ENCODE peak calls at places on chromosomes 12 and 14, in ten cellular contexts. W is T-cell; C is CD8-positive, alpha-beta memory T cell; K is OCI-M1; E is lung; A is stimulated activated CD4-positive, alpha-beta T cell treated with anti-CD3 and anti-CD28 coated beads, Interleukin-1b, Interleukin-23, amount 100 ng/mL, for 48 hours; M is AG20443; Y is left ventricle myocardium inferior; P is AG04449; D is progenitor cell of endocrine pancreas. H is an unnamed sample.

GRCh38 chr14:54570651-54571415 is 3.9 kb downstream of the SAMD4A start:
- DNase-seq in W (no peak), C (no peak), K (no peak), E (no peak), A (no peak), M (peak; percentile 52), Y (no peak), P (no peak), D (no peak), H (no peak)

GRCh38 chr12:18942669-18943068 is 186.9 kb upstream of the PLEKHA5 start:
- DNase-seq in W (no peak), C (no peak), K (no peak), E (no peak), A (no peak), M (no peak), Y (no peak), P (no peak), D (no peak), H (no peak)

GRCh38 chr14:100285913-100286400 is 20.3 kb downstream of the SLC25A29 start:
- DNase-seq in W (no peak), C (no peak), K (no peak), E (no peak), A (no peak), M (no peak), Y (no peak), P (no peak), D (no peak), H (no peak)

GRCh38 chr12:23204933-23205778 is 580.2 kb downstream of the ETNK1 start:
- DNase-seq in W (no peak), C (no peak), K (peak; percentile 70), E (no peak), A (no peak), M (peak; percentile 65), Y (no peak), P (peak; percentile 2), D (no peak), H (peak; percentile 4)

GRCh38 chr12:40745386-40745785 is 53.1 kb downstream of the CNTN1 start:
- DNase-seq in W (no peak), C (no peak), K (peak; percentile 37), E (no peak), A (no peak), M (no peak), Y (no peak), P (no peak), D (no peak), H (no peak)

GRCh38 chr12:6056406-6057211 is 67.9 kb downstream of the VWF start:
- DNase-seq in W (peak; percentile 39), C (no peak), K (no peak), E (no peak), A (peak; percentile 18), M (no peak), Y (no peak), P (no peak), D (no peak), H (no peak)

GRCh38 chr14:93040443-93040842 is 75.3 kb downstream of the ITPK1 start:
- DNase-seq in W (no peak), C (no peak), K (no peak), E (no peak), A (no peak), M (no peak), Y (peak; percentile 60), P (no peak), D (no peak), H (no peak)

GRCh38 chr12:44389038-44389437 is 487.1 kb downstream of the NELL2 start:
- DNase-seq in W (no peak), C (no peak), K (no peak), E (no peak), A (no peak), M (no peak), Y (no peak), P (no peak), D (no peak), H (no peak)

GRCh38 chr12:68962855-68963455 is 30.0 kb upstream of the CPM start:
- DNase-seq in W (no peak), C (no peak), K (no peak), E (no peak), A (no peak), M (no peak), Y (no peak), P (peak; percentile 7), D (no peak), H (no peak)

GRCh38 chr14:101008631-101009336 is 105.3 kb upstream of the RTL1 start:
- DNase-seq in W (no peak), C (no peak), K (no peak), E (no peak), A (no peak), M (peak; percentile 11), Y (no peak), P (no peak), D (no peak), H (no peak)

GRCh38 chr12:25692115-25693035 is 139.3 kb upstream of the LMNTD1 start:
- DNase-seq in W (no peak), C (no peak), K (peak; percentile 96), E (no peak), A (no peak), M (peak; percentile 78), Y (no peak), P (peak; percentile 29), D (no peak), H (no peak)

GRCh38 chr14:75832621-75833297 is 149.0 kb downstream of the TGFB3 start:
- DNase-seq in W (no peak), C (no peak), K (peak; percentile 61), E (no peak), A (no peak), M (no peak), Y (no peak), P (no peak), D (no peak), H (no peak)

GRCh38 chr12:49909826-49910225 is 6.1 kb upstream of the FAIM2 start:
- DNase-seq in W (no peak), C (no peak), K (no peak), E (peak; percentile 61), A (no peak), M (no peak), Y (no peak), P (no peak), D (no peak), H (no peak)

GRCh38 chr12:54961190-54961589 is 23.4 kb downstream of the TESPA1 start:
- DNase-seq in W (no peak), C (no peak), K (no peak), E (no peak), A (no peak), M (no peak), Y (no peak), P (no peak), D (no peak), H (no peak)

GRCh38 chr14:72638021-72638420 is 255.9 kb downstream of the DPF3 start:
- DNase-seq in W (no peak), C (no peak), K (no peak), E (no peak), A (no peak), M (peak; percentile 87), Y (no peak), P (peak; percentile 68), D (no peak), H (no peak)

GRCh38 chr12:116099664-116100432 is 177.6 kb downstream of the MED13L start:
- DNase-seq in W (no peak), C (no peak), K (no peak), E (no peak), A (no peak), M (no peak), Y (no peak), P (no peak), D (no peak), H (no peak)

GRCh38 chr12:114119316-114119715 is 153.2 kb upstream of the RBM19 start:
- DNase-seq in W (no peak), C (no peak), K (no peak), E (no peak), A (no peak), M (no peak), Y (no peak), P (no peak), D (no peak), H (no peak)

GRCh38 chr12:52139579-52140062 is 52.2 kb downstream of the KRT80 start:
- DNase-seq in W (no peak), C (no peak), K (peak; percentile 21), E (no peak), A (peak; percentile 24), M (peak; percentile 60), Y (no peak), P (no peak), D (peak; percentile 48), H (no peak)

GRCh38 chr12:16524378-16524777 is 81.6 kb downstream of the LMO3 start:
- DNase-seq in W (no peak), C (no peak), K (peak; percentile 31), E (no peak), A (no peak), M (no peak), Y (no peak), P (no peak), D (no peak), H (no peak)

GRCh38 chr12:47067778-47068431 is 11.5 kb upstream of the PCED1B start:
- DNase-seq in W (no peak), C (no peak), K (no peak), E (no peak), A (no peak), M (no peak), Y (no peak), P (no peak), D (no peak), H (no peak)

GRCh38 chr12:52575256-52575655 is 1.6 kb upstream of the KRT74 start:
- DNase-seq in W (no peak), C (no peak), K (no peak), E (no peak), A (no peak), M (no peak), Y (no peak), P (no peak), D (no peak), H (no peak)

GRCh38 chr12:19688489-19688888 is 249.2 kb downstream of the AEBP2 start:
- DNase-seq in W (no peak), C (no peak), K (no peak), E (no peak), A (no peak), M (no peak), Y (no peak), P (no peak), D (no peak), H (no peak)

GRCh38 chr12:43281563-43281962 is 270.4 kb downstream of the ADAMTS20 start:
- DNase-seq in W (no peak), C (no peak), K (no peak), E (no peak), A (no peak), M (no peak), Y (no peak), P (no peak), D (no peak), H (no peak)

GRCh38 chr12:77122661-77123060 is 57.3 kb upstream of the E2F7 start:
- DNase-seq in W (no peak), C (no peak), K (no peak), E (no peak), A (no peak), M (no peak), Y (no peak), P (no peak), D (no peak), H (no peak)

GRCh38 chr12:42617622-42618021 is 28.1 kb upstream of the PRICKLE1 start:
- DNase-seq in W (no peak), C (no peak), K (peak; percentile 63), E (no peak), A (no peak), M (no peak), Y (no peak), P (no peak), D (no peak), H (no peak)

GRCh38 chr12:31004666-31005065 is 69.0 kb upstream of the DDX11 start:
- DNase-seq in W (no peak), C (no peak), K (no peak), E (no peak), A (no peak), M (no peak), Y (no peak), P (no peak), D (no peak), H (no peak)

GRCh38 chr12:112190626-112191025 is 65.3 kb downstream of the TRAFD1 start:
- DNase-seq in W (no peak), C (no peak), K (no peak), E (no peak), A (no peak), M (no peak), Y (no peak), P (no peak), D (no peak), H (no peak)

GRCh38 chr14:42687421-42687820 is 1080.7 kb downstream of the LRFN5 start:
- DNase-seq in W (no peak), C (no peak), K (no peak), E (no peak), A (no peak), M (no peak), Y (no peak), P (no peak), D (no peak), H (no peak)